ENCODE peak calls at places on chromosome 15, in eight cellular contexts. I is neural progenitor cell, C is T-helper 2 cell, N is cardiac fibroblast, P is myocyte, X is RKO, R is C1 segment of cervical spinal cord, W is cerebellar cortex. G is an unnamed sample.

GRCh38 chr15:75729304-75730069 is 16.8 kb upstream of the CSPG4 start:
- DNase-seq in C (no peak), I (no peak), R (no peak), X (no peak), W (no peak), N (no peak), P (no peak), G (no peak)

GRCh38 chr15:39908186-39908585 is 11.9 kb downstream of the GPR176 start:
- DNase-seq in N (peak), C (no peak), P (peak), W (peak), X (peak), R (no peak), I (no peak), G (peak)

GRCh38 chr15:25741253-25741575 is 121.9 kb downstream of the ATP10A start:
- DNase-seq in W (no peak), P (no peak), N (no peak), X (no peak), R (no peak), C (no peak), I (no peak), G (no peak)

GRCh38 chr15:100902436-100903190 is 16.5 kb upstream of the LRRK1 start:
- DNase-seq in N (peak), R (peak), W (peak), X (no peak), I (no peak), P (peak), C (no peak), G (peak)

GRCh38 chr15:33094336-33094735 is 100.2 kb downstream of the FMN1 start:
- DNase-seq in W (no peak), R (no peak), N (peak), X (no peak), I (no peak), P (peak), C (no peak), G (no peak)

GRCh38 chr15:27665002-27665401 is 434.1 kb downstream of the OCA2 start:
- DNase-seq in W (no peak), R (no peak), C (no peak), N (no peak), I (no peak), P (no peak), X (no peak), G (no peak)

GRCh38 chr15:28133281-28133680 is 34.2 kb upstream of the OCA2 start:
- DNase-seq in C (no peak), P (no peak), I (no peak), X (no peak), W (no peak), R (no peak), N (peak), G (no peak)

GRCh38 chr15:89993344-89993743 is 7.8 kb upstream of the ZNF710 start:
- DNase-seq in R (no peak), I (no peak), W (no peak), P (no peak), X (no peak), N (no peak), C (no peak), G (no peak)

GRCh38 chr15:58522391-58522790 is 90.6 kb downstream of the LIPC start:
- DNase-seq in N (no peak), X (no peak), R (peak), I (no peak), C (no peak), W (peak), P (no peak), G (no peak)

GRCh38 chr15:33126559-33127290 is 67.8 kb downstream of the FMN1 start:
- DNase-seq in C (peak), R (peak), I (peak), W (no peak), X (peak), N (peak), P (peak), G (peak)

GRCh38 chr15:37733628-37734027 is 200.8 kb upstream of the TMCO5A start:
- DNase-seq in I (no peak), C (no peak), W (no peak), N (no peak), P (no peak), X (peak), R (no peak), G (no peak)

GRCh38 chr15:60656491-60657284 is 177.7 kb upstream of the ICE2 start:
- DNase-seq in I (no peak), X (no peak), R (no peak), N (peak), P (no peak), W (no peak), C (no peak), G (no peak)

GRCh38 chr15:101433396-101433795 is 56.1 kb downstream of the PCSK6 start:
- DNase-seq in W (no peak), C (no peak), R (no peak), X (no peak), I (no peak), N (no peak), P (no peak), G (no peak)

GRCh38 chr15:98906712-98907083 is 100.9 kb downstream of the PGPEP1L start:
- DNase-seq in W (no peak), P (peak), X (no peak), C (no peak), N (peak), I (no peak), R (no peak), G (no peak)

G was measured in SJCRH30.